ENCODE peak calls at places on chromosomes 5 and 9, in nine cellular contexts. C is stomach, E is left ventricle myocardium inferior, B is IMR-90, H is heart left ventricle, W is lung, U is spleen, P is tibial artery, T is hepatocyte. D is an unnamed sample. For H3K9me3 and H3K27me3, the result is how much of the 10 kb centered on the place peaks cover.

GRCh38 chr5:178387856-178388190 is 155.2 kb upstream of the PHYKPL start:
- DNase-seq in C (peak), E (no peak), B (no peak), H (no peak), W (no peak), U (peak), P (no peak), T (peak), D (no peak)

GRCh38 chr5:123094919-123095693 is 6.1 kb downstream of the PRDM6 start:
- DNase-seq in C (no peak), E (no peak), B (peak), H (no peak), W (no peak), U (no peak), P (peak), T (peak), D (no peak)

GRCh38 chr5:65867509-65868195 is 58.7 kb upstream of the ERBIN start:
- DNase-seq in C (no peak), E (no peak), B (peak), H (no peak), W (no peak), U (no peak), P (no peak), T (no peak), D (no peak)

GRCh38 chr5:1112596-1113331 is 901 bp upstream of the SLC12A7 start:
- DNase-seq in C (peak), E (no peak), B (no peak), H (no peak), W (no peak), U (no peak), P (no peak), T (no peak), D (no peak)

GRCh38 chr5:53603009-53603687 is 42.7 kb downstream of the NDUFS4 start:
- DNase-seq in C (no peak), E (no peak), B (peak), H (peak), W (no peak), U (no peak), P (no peak), T (no peak), D (peak)

GRCh38 chr9:130444565-130445221 is at the start of gene ASS1:
- DNase-seq in C (peak), E (peak), B (no peak), H (peak), W (peak), U (no peak), P (peak), T (peak), D (peak)

GRCh38 chr5:143102414-143102813 is 301.1 kb downstream of the NR3C1 start:
- DNase-seq in C (no peak), E (no peak), B (no peak), H (no peak), W (no peak), U (no peak), P (no peak), T (no peak), D (peak)

GRCh38 chr5:11619339-11620028 is 284.8 kb downstream of the CTNND2 start:
- DNase-seq in C (no peak), E (no peak), B (no peak), H (no peak), W (no peak), U (no peak), P (no peak), T (peak), D (no peak)

GRCh38 chr5:180077594-180078284 is 6.2 kb upstream of the RNF130 start:
- DNase-seq in C (no peak), E (no peak), B (no peak), H (no peak), W (no peak), U (no peak), P (no peak), T (no peak), D (no peak)

GRCh38 chr5:155418960-155419579 is 405.5 kb downstream of the KIF4B start:
- DNase-seq in C (no peak), E (no peak), B (no peak), H (no peak), W (no peak), U (no peak), P (no peak), T (no peak), D (no peak)

GRCh38 chr5:14663734-14664269 is 716 bp upstream of the OTULIN start:
- DNase-seq in C (no peak), E (no peak), B (no peak), H (no peak), W (peak), U (peak), P (no peak), T (peak), D (peak)

GRCh38 chr5:121967187-121967586 is 5.4 kb downstream of the SRFBP1 start:
- DNase-seq in C (no peak), E (no peak), B (peak), H (no peak), W (no peak), U (no peak), P (no peak), T (no peak), D (no peak)

GRCh38 chr9:93234600-93234999 is 50.7 kb downstream of the WNK2 start:
- DNase-seq in C (no peak), E (no peak), B (no peak), H (no peak), W (no peak), U (no peak), P (no peak), T (no peak), D (no peak)

GRCh38 chr9:35645736-35646582 is 4.8 kb downstream of the SIT1 start:
- DNase-seq in C (peak), E (no peak), B (no peak), H (no peak), W (no peak), U (no peak), P (peak), T (peak), D (peak)

GRCh38 chr5:57524661-57525060 is 42.0 kb upstream of the ACTBL2 start:
- DNase-seq in C (no peak), E (no peak), B (no peak), H (no peak), W (no peak), U (no peak), P (no peak), T (no peak), D (no peak)

GRCh38 chr9:84781431-84781830 is 111.9 kb downstream of the NTRK2 start:
- DNase-seq in C (no peak), E (no peak), B (no peak), H (no peak), W (no peak), U (no peak), P (peak), T (no peak), D (peak)

GRCh38 chr9:76650692-76651091 is 113.5 kb upstream of the PCA3 start:
- DNase-seq in C (no peak), E (no peak), B (no peak), H (no peak), W (no peak), U (no peak), P (no peak), T (no peak), D (no peak)

GRCh38 chr5:164663223-164663989 is 1158.0 kb downstream of the MAT2B start:
- DNase-seq in C (no peak), E (no peak), B (peak), H (no peak), W (no peak), U (no peak), P (no peak), T (no peak), D (no peak)

GRCh38 chr9:79166005-79166404 is 405.8 kb upstream of the TLE4 start:
- DNase-seq in C (no peak), E (no peak), B (peak), H (no peak), W (no peak), U (no peak), P (no peak), T (peak), D (no peak)

GRCh38 chr5:56516936-56517521 is 283.9 kb upstream of the ANKRD55 start:
- DNase-seq in C (peak), E (no peak), B (peak), H (peak), W (no peak), U (no peak), P (peak), T (peak), D (no peak)

GRCh38 chr9:97721396-97721795 is 24.3 kb upstream of the XPA start:
- DNase-seq in C (no peak), E (no peak), B (no peak), H (no peak), W (no peak), U (no peak), P (no peak), T (no peak), D (no peak)

GRCh38 chr9:13324988-13325387 is 45.5 kb upstream of the MPDZ start:
- DNase-seq in C (no peak), E (no peak), B (no peak), H (no peak), W (no peak), U (no peak), P (no peak), T (no peak), D (peak)

GRCh38 chr9:13318027-13318426 is 38.5 kb upstream of the MPDZ start:
- DNase-seq in C (no peak), E (no peak), B (no peak), H (no peak), W (no peak), U (no peak), P (no peak), T (no peak), D (no peak)

GRCh38 chr9:13322828-13323550 is 43.5 kb upstream of the MPDZ start:
- DNase-seq in C (no peak), E (peak), B (no peak), H (no peak), W (no peak), U (no peak), P (no peak), T (no peak), D (no peak)
- TF ChIP-seq CTCF in C (no peak), E (no peak), B (no peak), H (no peak), W (no peak), U (no peak), P (no peak), T (no peak), D (no peak)

DNA sequence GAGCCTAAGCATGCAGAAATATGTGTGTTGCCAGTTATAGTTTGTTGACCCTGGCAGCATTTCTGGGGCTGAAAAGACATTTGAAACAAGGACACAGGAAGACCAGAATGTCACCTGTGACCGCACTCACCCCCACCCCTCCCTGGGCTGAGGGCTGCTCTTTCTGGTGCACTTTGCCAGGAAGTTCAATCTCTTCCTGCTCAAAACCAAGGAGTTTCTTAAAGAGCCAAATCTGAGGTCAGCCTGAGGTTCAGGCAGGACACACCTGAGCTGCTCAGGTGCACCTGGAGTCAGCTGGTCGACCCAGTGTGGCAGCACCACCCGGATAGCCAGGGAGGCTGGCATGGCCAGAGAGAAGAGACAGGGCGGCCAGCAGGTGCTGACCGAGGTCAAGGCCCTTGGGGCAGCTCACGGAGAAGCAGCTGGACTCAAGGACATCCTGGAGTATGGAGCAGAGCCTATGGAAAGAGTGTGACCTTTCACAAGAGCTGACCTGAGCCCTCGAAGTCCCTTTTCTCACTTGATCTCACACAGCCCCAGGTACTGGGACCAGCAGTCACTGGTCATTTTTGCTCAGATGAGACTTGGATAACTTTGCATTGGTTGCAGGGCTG is 376.9 kb upstream of the IRX4 start:
- DNase-seq in C (no peak), E (no peak), B (no peak), H (no peak), W (no peak), U (no peak), P (no peak), T (no peak), D (no peak)
- H3K9me3 ChIP-seq in C (under half), E (under half), B (half or more), H (under half), W (under half), U (under half), P (under half), T (under half), D (under half)

GRCh38 chr9:94864183-94864582 is 137.7 kb downstream of the AOPEP start:
- DNase-seq in C (no peak), E (no peak), B (peak), H (no peak), W (no peak), U (no peak), P (no peak), T (no peak), D (no peak)

GRCh38 chr9:94864862-94865435 is 138.4 kb downstream of the AOPEP start:
- DNase-seq in C (no peak), E (no peak), B (peak), H (no peak), W (no peak), U (no peak), P (no peak), T (no peak), D (no peak)

GRCh38 chr9:94866770-94867169 is 140.3 kb downstream of the AOPEP start:
- DNase-seq in C (no peak), E (no peak), B (peak), H (no peak), W (no peak), U (no peak), P (no peak), T (no peak), D (no peak)

GRCh38 chr9:94867281-94867841 is 140.9 kb downstream of the AOPEP start:
- DNase-seq in C (peak), E (peak), B (peak), H (peak), W (peak), U (no peak), P (peak), T (peak), D (peak)

DNA sequence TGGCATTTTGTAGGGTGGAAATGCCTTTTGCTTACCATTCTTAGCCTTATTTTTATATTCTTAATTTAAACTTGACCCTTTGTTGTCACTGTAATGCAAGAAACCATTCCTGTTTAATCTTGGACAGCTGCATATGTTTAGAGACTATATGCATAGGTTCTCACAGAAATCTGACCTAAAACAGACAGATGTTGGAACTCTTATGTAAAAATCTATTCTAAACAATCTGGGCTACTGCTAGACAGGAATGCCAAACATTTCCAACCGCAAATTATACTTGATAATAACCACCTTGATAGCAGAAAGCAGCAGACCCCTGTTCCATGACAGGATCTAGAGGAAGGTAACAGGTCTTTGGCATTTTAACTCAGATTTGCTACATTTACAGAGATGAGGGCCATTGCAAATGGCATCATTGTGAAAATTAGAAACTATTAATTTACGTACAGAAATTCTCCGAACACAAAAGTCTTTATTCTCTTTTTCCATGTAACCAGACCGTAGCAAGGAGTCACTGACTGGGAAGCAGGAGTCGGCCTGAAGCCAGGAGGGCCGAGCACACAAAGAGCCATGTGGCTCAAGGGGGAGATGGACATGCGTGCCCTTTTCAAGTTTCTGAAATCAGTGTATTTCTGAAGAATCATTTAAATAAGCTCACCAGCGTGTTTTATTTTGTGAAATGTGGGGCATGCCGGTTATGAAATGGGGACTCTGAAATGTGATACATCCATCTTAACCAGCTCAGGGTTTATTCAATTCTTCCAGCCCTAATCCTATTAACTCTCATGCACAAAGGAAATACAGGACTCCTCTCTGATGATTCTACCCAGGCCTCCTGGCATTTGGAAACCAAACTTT is 139.3 kb downstream of the AOPEP start:
- DNase-seq in C (peak), E (peak), B (peak), H (peak), W (no peak), U (no peak), P (peak), T (peak), D (no peak)
- H3K27me3 ChIP-seq in C (under half), E (under half), B (under half), H (under half), W (under half), U (under half), P (under half), T (under half), D (under half)

DNA sequence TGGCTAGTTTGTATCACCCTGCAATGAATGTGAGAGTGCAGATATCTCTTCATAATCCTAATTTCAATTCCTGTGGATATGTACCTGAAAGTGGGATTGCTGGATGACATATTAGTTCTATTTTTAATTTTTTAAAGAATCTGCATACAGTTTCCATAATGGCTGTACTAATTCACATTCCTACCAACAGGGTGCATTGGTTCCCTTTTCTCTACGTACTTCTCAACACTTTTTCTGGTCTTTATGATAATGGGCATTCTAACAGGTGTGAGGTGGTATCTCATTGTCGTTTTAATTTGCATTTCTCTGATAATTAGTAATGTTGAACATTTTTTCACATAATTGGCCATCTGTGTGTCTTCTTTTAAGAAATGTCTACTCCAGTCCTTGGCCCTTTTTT is 927.5 kb downstream of the DTWD2 start:
- DNase-seq in C (no peak), E (no peak), B (no peak), H (no peak), W (no peak), U (no peak), P (no peak), T (no peak), D (no peak)
- TF ChIP-seq CTCF in C (no peak), E (no peak), B (no peak), H (no peak), W (no peak), U (no peak), P (no peak), T (peak), D (no peak)

GRCh38 chr9:89774971-89775370 is 170.2 kb downstream of the GADD45G start:
- DNase-seq in C (no peak), E (no peak), B (no peak), H (no peak), W (no peak), U (peak), P (no peak), T (no peak), D (no peak)
- H3K9me3 ChIP-seq in C (under half), E (under half), B (under half), H (under half), W (under half), U (under half), P (under half), T (under half), D (under half)

GRCh38 chr9:124478014-124478753 is 27.9 kb downstream of the ADGRD2 start:
- DNase-seq in C (no peak), E (no peak), B (no peak), H (no peak), W (no peak), U (no peak), P (no peak), T (no peak), D (peak)

GRCh38 chr9:124475158-124475867 is 25.1 kb downstream of the ADGRD2 start:
- DNase-seq in C (no peak), E (no peak), B (no peak), H (no peak), W (no peak), U (no peak), P (no peak), T (no peak), D (no peak)

GRCh38 chr9:124479371-124479770 is 27.8 kb downstream of the NR5A1 start:
- DNase-seq in C (no peak), E (no peak), B (no peak), H (no peak), W (no peak), U (no peak), P (no peak), T (no peak), D (no peak)

GRCh38 chr9:124475868-124476690 is 25.8 kb downstream of the ADGRD2 start:
- DNase-seq in C (no peak), E (no peak), B (no peak), H (no peak), W (no peak), U (no peak), P (no peak), T (no peak), D (no peak)

GRCh38 chr9:124477211-124478013 is 27.2 kb downstream of the ADGRD2 start:
- DNase-seq in C (no peak), E (no peak), B (no peak), H (no peak), W (no peak), U (no peak), P (no peak), T (peak), D (peak)
- H3K27me3 ChIP-seq in C (under half), E (half or more), B (half or more), H (under half), W (under half), U (under half), P (under half), T (under half), D (under half)

DNA sequence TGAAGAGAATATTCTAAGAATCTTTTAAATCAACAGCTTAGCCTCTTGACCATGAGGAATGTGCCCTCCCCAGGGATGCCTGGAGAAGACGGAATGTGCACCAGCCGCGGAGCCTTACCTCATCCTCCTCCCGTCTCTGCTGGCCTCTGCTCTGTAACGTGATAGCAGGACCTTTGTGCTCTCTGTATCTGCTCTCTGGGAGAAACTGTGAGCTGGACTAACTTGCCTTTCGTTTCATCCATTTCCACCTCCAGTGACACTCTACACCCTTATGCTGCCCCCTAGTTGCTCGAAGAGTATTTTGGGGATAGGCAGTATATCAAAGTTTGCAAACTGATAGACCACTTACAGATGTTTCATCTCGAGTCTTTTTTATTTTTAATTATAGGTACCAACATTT is 141.4 kb downstream of the NPR3 start:
- DNase-seq in C (no peak), E (peak), B (peak), H (no peak), W (no peak), U (no peak), P (no peak), T (peak), D (peak)
- TF ChIP-seq CTCF in C (no peak), E (peak), B (peak), H (peak), W (peak), U (no peak), P (peak), T (peak), D (peak)